ENCODE peak calls at places on chromosomes 1 and 21, in nine cellular contexts. One of them, this sample, is unnamed.

GRCh38 chr1:15617874-15618684 is 821 bp downstream of the DDI2 start:
- DNase-seq in fibroblast of lung: no peak
- DNase-seq in neural crest cell: no peak
- DNase-seq in AG04450: no peak
- DNase-seq in tibial artery: no peak
- DNase-seq in thoracic aorta: peak
- DNase-seq in esophagus squamous epithelium: no peak
- DNase-seq in pancreas: no peak
- DNase-seq in stomach: no peak
- DNase-seq in this sample: no peak

GRCh38 chr1:205678286-205679111 is 1.8 kb downstream of the SLC45A3 start:
- DNase-seq in AG04450: no peak
- DNase-seq in stomach: no peak
- DNase-seq in fibroblast of lung: peak
- DNase-seq in pancreas: no peak
- DNase-seq in neural crest cell: no peak
- DNase-seq in esophagus squamous epithelium: no peak
- DNase-seq in tibial artery: no peak
- DNase-seq in thoracic aorta: no peak
- DNase-seq in this sample: no peak

GRCh38 chr1:169024800-169025253 is 81.7 kb upstream of the ATP1B1 start:
- DNase-seq in esophagus squamous epithelium: no peak
- DNase-seq in stomach: no peak
- DNase-seq in fibroblast of lung: no peak
- DNase-seq in AG04450: no peak
- DNase-seq in pancreas: no peak
- DNase-seq in tibial artery: no peak
- DNase-seq in thoracic aorta: no peak
- DNase-seq in neural crest cell: no peak
- DNase-seq in this sample: no peak

GRCh38 chr1:174788981-174789380 is 210.8 kb upstream of the CACYBP start:
- DNase-seq in stomach: no peak
- DNase-seq in thoracic aorta: no peak
- DNase-seq in fibroblast of lung: peak
- DNase-seq in tibial artery: no peak
- DNase-seq in neural crest cell: no peak
- DNase-seq in esophagus squamous epithelium: no peak
- DNase-seq in AG04450: peak
- DNase-seq in pancreas: no peak
- DNase-seq in this sample: no peak

GRCh38 chr1:3678361-3679097 is 26.2 kb downstream of the TP73 start:
- DNase-seq in esophagus squamous epithelium: no peak
- DNase-seq in tibial artery: no peak
- DNase-seq in fibroblast of lung: no peak
- DNase-seq in pancreas: peak
- DNase-seq in thoracic aorta: no peak
- DNase-seq in AG04450: no peak
- DNase-seq in stomach: no peak
- DNase-seq in neural crest cell: no peak
- DNase-seq in this sample: no peak

GRCh38 chr1:156993426-156994147 is 52.0 kb downstream of the ARHGEF11 start:
- DNase-seq in AG04450: no peak
- DNase-seq in pancreas: no peak
- DNase-seq in esophagus squamous epithelium: no peak
- DNase-seq in stomach: no peak
- DNase-seq in thoracic aorta: no peak
- DNase-seq in fibroblast of lung: no peak
- DNase-seq in tibial artery: no peak
- DNase-seq in neural crest cell: no peak
- DNase-seq in this sample: no peak

GRCh38 chr1:53740621-53741105 is 1.7 kb upstream of the GLIS1 start:
- DNase-seq in thoracic aorta: no peak
- DNase-seq in stomach: no peak
- DNase-seq in AG04450: no peak
- DNase-seq in fibroblast of lung: peak
- DNase-seq in pancreas: no peak
- DNase-seq in esophagus squamous epithelium: no peak
- DNase-seq in tibial artery: no peak
- DNase-seq in neural crest cell: no peak
- DNase-seq in this sample: no peak

GRCh38 chr1:16971330-16972209 is 8.8 kb downstream of the MFAP2 start:
- DNase-seq in stomach: no peak
- DNase-seq in tibial artery: peak
- DNase-seq in pancreas: peak
- DNase-seq in fibroblast of lung: no peak
- DNase-seq in esophagus squamous epithelium: no peak
- DNase-seq in AG04450: no peak
- DNase-seq in thoracic aorta: no peak
- DNase-seq in neural crest cell: no peak
- DNase-seq in this sample: no peak

GRCh38 chr1:43683560-43683959 is 23.8 kb upstream of the ST3GAL3 start:
- DNase-seq in pancreas: no peak
- DNase-seq in AG04450: no peak
- DNase-seq in stomach: no peak
- DNase-seq in esophagus squamous epithelium: no peak
- DNase-seq in thoracic aorta: no peak
- DNase-seq in tibial artery: no peak
- DNase-seq in fibroblast of lung: no peak
- DNase-seq in neural crest cell: no peak
- DNase-seq in this sample: no peak

GRCh38 chr1:84078108-84078823 is 65.8 kb upstream of the PRKACB start:
- DNase-seq in tibial artery: peak
- DNase-seq in thoracic aorta: no peak
- DNase-seq in neural crest cell: no peak
- DNase-seq in AG04450: no peak
- DNase-seq in fibroblast of lung: peak
- DNase-seq in esophagus squamous epithelium: no peak
- DNase-seq in pancreas: peak
- DNase-seq in stomach: no peak
- DNase-seq in this sample: no peak

GRCh38 chr1:32063261-32063681 is 9.5 kb upstream of the TMEM39B start:
- DNase-seq in stomach: no peak
- DNase-seq in thoracic aorta: no peak
- DNase-seq in AG04450: peak
- DNase-seq in tibial artery: no peak
- DNase-seq in neural crest cell: no peak
- DNase-seq in pancreas: no peak
- DNase-seq in fibroblast of lung: peak
- DNase-seq in esophagus squamous epithelium: no peak
- DNase-seq in this sample: no peak
- TF ChIP-seq CTCF in stomach: peak
- TF ChIP-seq CTCF in thoracic aorta: peak
- TF ChIP-seq CTCF in AG04450: peak
- TF ChIP-seq CTCF in tibial artery: peak
- TF ChIP-seq CTCF in neural crest cell: peak
- TF ChIP-seq CTCF in pancreas: peak
- TF ChIP-seq CTCF in fibroblast of lung: peak
- TF ChIP-seq CTCF in esophagus squamous epithelium: peak
- TF ChIP-seq CTCF in this sample: peak

GRCh38 chr1:30715216-30715615 is 8.2 kb downstream of the MATN1 start:
- DNase-seq in esophagus squamous epithelium: no peak
- DNase-seq in pancreas: peak
- DNase-seq in neural crest cell: peak
- DNase-seq in AG04450: no peak
- DNase-seq in thoracic aorta: no peak
- DNase-seq in stomach: no peak
- DNase-seq in fibroblast of lung: no peak
- DNase-seq in tibial artery: no peak
- DNase-seq in this sample: no peak
- TF ChIP-seq CTCF in esophagus squamous epithelium: peak
- TF ChIP-seq CTCF in pancreas: no peak
- TF ChIP-seq CTCF in neural crest cell: peak
- TF ChIP-seq CTCF in AG04450: peak
- TF ChIP-seq CTCF in thoracic aorta: peak
- TF ChIP-seq CTCF in stomach: no peak
- TF ChIP-seq CTCF in fibroblast of lung: peak
- TF ChIP-seq CTCF in tibial artery: no peak
- TF ChIP-seq CTCF in this sample: no peak

GRCh38 chr1:214898718-214899117 is 183.8 kb upstream of the KCNK2 start:
- DNase-seq in AG04450: no peak
- DNase-seq in stomach: no peak
- DNase-seq in thoracic aorta: no peak
- DNase-seq in fibroblast of lung: no peak
- DNase-seq in neural crest cell: no peak
- DNase-seq in tibial artery: no peak
- DNase-seq in esophagus squamous epithelium: no peak
- DNase-seq in pancreas: no peak
- DNase-seq in this sample: no peak
- TF ChIP-seq CTCF in AG04450: no peak
- TF ChIP-seq CTCF in stomach: no peak
- TF ChIP-seq CTCF in thoracic aorta: no peak
- TF ChIP-seq CTCF in fibroblast of lung: no peak
- TF ChIP-seq CTCF in neural crest cell: no peak
- TF ChIP-seq CTCF in tibial artery: no peak
- TF ChIP-seq CTCF in esophagus squamous epithelium: no peak
- TF ChIP-seq CTCF in pancreas: no peak
- TF ChIP-seq CTCF in this sample: no peak

DNA sequence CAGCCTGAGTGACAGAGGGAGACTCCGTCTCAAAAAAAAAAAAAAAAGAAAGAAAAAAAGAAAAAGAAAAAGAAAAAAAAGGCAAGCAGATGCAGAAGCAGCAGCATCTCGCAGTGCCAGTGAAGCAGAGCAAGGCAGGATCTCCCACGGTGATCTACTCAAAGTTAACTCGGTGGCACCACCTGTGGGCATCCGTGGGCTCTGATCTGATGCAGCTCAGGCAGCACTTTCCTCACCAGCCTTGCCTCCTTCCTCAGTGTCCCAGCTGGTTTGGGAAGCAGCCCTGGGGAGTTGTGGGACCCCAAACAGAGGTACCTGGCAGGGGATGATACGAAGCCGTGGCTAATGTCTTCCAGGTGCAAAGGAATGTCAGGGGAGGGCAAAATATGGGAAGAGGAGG is 104.3 kb upstream of the KRTAP19-8 start:
- DNase-seq in thoracic aorta: no peak
- DNase-seq in AG04450: no peak
- DNase-seq in pancreas: no peak
- DNase-seq in tibial artery: no peak
- DNase-seq in stomach: no peak
- DNase-seq in fibroblast of lung: no peak
- DNase-seq in neural crest cell: no peak
- DNase-seq in esophagus squamous epithelium: no peak
- DNase-seq in this sample: no peak
- TF ChIP-seq CTCF in thoracic aorta: no peak
- TF ChIP-seq CTCF in AG04450: no peak
- TF ChIP-seq CTCF in pancreas: no peak
- TF ChIP-seq CTCF in tibial artery: no peak
- TF ChIP-seq CTCF in stomach: no peak
- TF ChIP-seq CTCF in fibroblast of lung: no peak
- TF ChIP-seq CTCF in neural crest cell: no peak
- TF ChIP-seq CTCF in esophagus squamous epithelium: no peak
- TF ChIP-seq CTCF in this sample: no peak

GRCh38 chr1:47675047-47675675 is 237.3 kb downstream of the FOXD2 start:
- DNase-seq in fibroblast of lung: no peak
- DNase-seq in neural crest cell: no peak
- DNase-seq in thoracic aorta: no peak
- DNase-seq in stomach: no peak
- DNase-seq in pancreas: no peak
- DNase-seq in tibial artery: no peak
- DNase-seq in AG04450: no peak
- DNase-seq in esophagus squamous epithelium: no peak
- DNase-seq in this sample: no peak
- TF ChIP-seq CTCF in fibroblast of lung: no peak
- TF ChIP-seq CTCF in neural crest cell: no peak
- TF ChIP-seq CTCF in thoracic aorta: no peak
- TF ChIP-seq CTCF in stomach: no peak
- TF ChIP-seq CTCF in pancreas: no peak
- TF ChIP-seq CTCF in tibial artery: no peak
- TF ChIP-seq CTCF in AG04450: no peak
- TF ChIP-seq CTCF in esophagus squamous epithelium: no peak
- TF ChIP-seq CTCF in this sample: no peak

DNA sequence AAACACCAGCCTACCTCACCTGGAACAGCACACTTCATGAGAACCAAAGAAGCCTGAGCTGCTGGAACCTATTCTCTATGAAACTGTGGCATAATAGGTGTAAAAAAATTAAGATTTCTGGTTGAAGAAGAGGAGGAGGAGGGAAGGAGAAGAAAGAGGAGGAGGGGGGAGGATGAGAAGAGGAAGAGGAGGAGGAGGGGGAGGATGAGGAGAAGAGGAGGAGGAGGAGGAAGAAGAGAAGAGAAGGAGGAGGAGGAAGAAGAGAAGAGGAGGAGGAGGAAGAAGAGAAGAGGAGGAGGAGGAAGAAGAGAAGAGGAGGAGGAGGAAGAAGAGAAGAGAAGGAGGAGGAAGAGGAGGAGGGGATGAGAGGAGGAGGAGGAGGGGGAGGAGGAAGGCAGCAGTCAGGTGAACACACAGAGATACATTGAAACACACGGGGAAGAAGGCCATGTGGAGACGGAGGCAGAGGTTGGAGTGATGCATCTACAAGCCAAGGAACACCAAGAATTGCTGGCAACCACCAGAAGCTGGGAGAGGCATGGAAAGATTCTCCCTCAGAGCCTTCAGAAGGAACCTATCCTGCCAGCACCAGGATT is 8.2 kb downstream of the ACTA1 start:
- DNase-seq in stomach: no peak
- DNase-seq in esophagus squamous epithelium: no peak
- DNase-seq in thoracic aorta: no peak
- DNase-seq in AG04450: no peak
- DNase-seq in fibroblast of lung: no peak
- DNase-seq in pancreas: no peak
- DNase-seq in neural crest cell: no peak
- DNase-seq in tibial artery: no peak
- DNase-seq in this sample: no peak
- TF ChIP-seq CTCF in stomach: no peak
- TF ChIP-seq CTCF in esophagus squamous epithelium: no peak
- TF ChIP-seq CTCF in thoracic aorta: no peak
- TF ChIP-seq CTCF in AG04450: no peak
- TF ChIP-seq CTCF in fibroblast of lung: no peak
- TF ChIP-seq CTCF in pancreas: no peak
- TF ChIP-seq CTCF in neural crest cell: no peak
- TF ChIP-seq CTCF in tibial artery: no peak
- TF ChIP-seq CTCF in this sample: no peak

GRCh38 chr21:37563641-37564340 is 197.2 kb downstream of the DYRK1A start:
- DNase-seq in neural crest cell: peak
- DNase-seq in tibial artery: peak
- DNase-seq in thoracic aorta: peak
- DNase-seq in fibroblast of lung: peak
- DNase-seq in AG04450: peak
- DNase-seq in stomach: peak
- DNase-seq in esophagus squamous epithelium: peak
- DNase-seq in pancreas: peak
- DNase-seq in this sample: peak
- TF ChIP-seq CTCF in neural crest cell: no peak
- TF ChIP-seq CTCF in tibial artery: peak
- TF ChIP-seq CTCF in thoracic aorta: peak
- TF ChIP-seq CTCF in fibroblast of lung: peak
- TF ChIP-seq CTCF in AG04450: peak
- TF ChIP-seq CTCF in stomach: peak
- TF ChIP-seq CTCF in esophagus squamous epithelium: peak
- TF ChIP-seq CTCF in pancreas: no peak
- TF ChIP-seq CTCF in this sample: peak